ENCODE peak calls at places on chromosomes 5 and 9, in seven cellular contexts. A, I, J, S, R, O and X are unnamed samples.

GRCh38 chr5:107893642-107894041 is 222.9 kb upstream of the EFNA5 start:
- DNase-seq in A (no peak), I (peak), J (no peak), S (peak), R (no peak), O (peak), X (no peak)

GRCh38 chr5:165869066-165869465 is 2363.6 kb downstream of the MAT2B start:
- DNase-seq in A (no peak), I (no peak), J (no peak), S (peak), R (no peak), O (no peak), X (no peak)

GRCh38 chr5:5200133-5200532 is 60.0 kb downstream of the ADAMTS16 start:
- DNase-seq in A (no peak), I (no peak), J (no peak), S (no peak), R (no peak), O (no peak), X (no peak)

GRCh38 chr9:20041717-20042116 is 252.9 kb upstream of the SLC24A2 start:
- DNase-seq in A (no peak), I (no peak), J (no peak), S (no peak), R (no peak), O (no peak), X (no peak)

GRCh38 chr5:126594676-126595485 is at the start of gene ALDH7A1:
- DNase-seq in A (peak), I (peak), J (peak), S (peak), R (peak), O (peak), X (peak)

GRCh38 chr5:90783460-90784333 is 225.1 kb downstream of the ADGRV1 start:
- DNase-seq in A (peak), I (peak), J (peak), S (peak), R (peak), O (no peak), X (no peak)

GRCh38 chr9:93190133-93190525 is 6.2 kb downstream of the WNK2 start:
- DNase-seq in A (no peak), I (no peak), J (no peak), S (no peak), R (no peak), O (no peak), X (no peak)

GRCh38 chr5:151617841-151618710 is 26.9 kb upstream of the FAT2 start:
- DNase-seq in A (no peak), I (peak), J (no peak), S (no peak), R (no peak), O (no peak), X (no peak)

GRCh38 chr9:137123459-137123819 is 8.9 kb upstream of the DPP7 start:
- DNase-seq in A (no peak), I (no peak), J (no peak), S (no peak), R (no peak), O (no peak), X (no peak)

GRCh38 chr9:87867391-87867790 is 15.3 kb upstream of the SPATA31E1 start:
- DNase-seq in A (no peak), I (no peak), J (no peak), S (no peak), R (no peak), O (no peak), X (no peak)

GRCh38 chr5:39519566-39520231 is 94.9 kb upstream of the DAB2 start:
- DNase-seq in A (no peak), I (no peak), J (no peak), S (peak), R (no peak), O (no peak), X (no peak)

GRCh38 chr5:160774006-160774405 is 78.0 kb downstream of the ATP10B start:
- DNase-seq in A (no peak), I (no peak), J (no peak), S (no peak), R (no peak), O (no peak), X (no peak)

GRCh38 chr9:133585481-133586367 is 23.5 kb downstream of the FAM163B start:
- DNase-seq in A (no peak), I (no peak), J (no peak), S (no peak), R (no peak), O (no peak), X (no peak)

GRCh38 chr9:109975574-109976327 is 195.8 kb downstream of the PALM2AKAP2 start:
- DNase-seq in A (no peak), I (no peak), J (no peak), S (peak), R (no peak), O (no peak), X (no peak)

GRCh38 chr9:93224591-93224990 is 40.7 kb downstream of the WNK2 start:
- DNase-seq in A (no peak), I (peak), J (no peak), S (no peak), R (no peak), O (peak), X (peak)

GRCh38 chr9:116855881-116856662 is 169.0 kb downstream of the TRIM32 start:
- DNase-seq in A (no peak), I (no peak), J (peak), S (peak), R (no peak), O (peak), X (peak)

GRCh38 chr5:69206528-69207190 is 17.3 kb downstream of the CENPH start:
- DNase-seq in A (peak), I (peak), J (no peak), S (no peak), R (no peak), O (no peak), X (no peak)

GRCh38 chr5:172544371-172545120 is 90.2 kb upstream of the SH3PXD2B start:
- DNase-seq in A (no peak), I (no peak), J (no peak), S (no peak), R (no peak), O (no peak), X (peak)

GRCh38 chr9:70954126-70954525 is 167.3 kb downstream of the TRPM3 start:
- DNase-seq in A (no peak), I (peak), J (no peak), S (peak), R (peak), O (peak), X (peak)

GRCh38 chr9:25964239-25964638 is 286.0 kb upstream of the TUSC1 start:
- DNase-seq in A (no peak), I (peak), J (peak), S (peak), R (peak), O (peak), X (no peak)

GRCh38 chr5:145588113-145588512 is 247.0 kb downstream of the PRELID2 start:
- DNase-seq in A (no peak), I (no peak), J (no peak), S (no peak), R (no peak), O (no peak), X (no peak)

GRCh38 chr9:135170535-135170934 is 83.1 kb downstream of the OLFM1 start:
- DNase-seq in A (no peak), I (no peak), J (no peak), S (no peak), R (no peak), O (no peak), X (no peak)

GRCh38 chr9:81787747-81788632 is 98.6 kb upstream of the TLE1 start:
- DNase-seq in A (no peak), I (no peak), J (peak), S (peak), R (peak), O (peak), X (no peak)

GRCh38 chr9:23526806-23527205 is 299.2 kb downstream of the ELAVL2 start:
- DNase-seq in A (no peak), I (no peak), J (no peak), S (peak), R (no peak), O (no peak), X (no peak)

GRCh38 chr5:28014779-28015178 is 976.4 kb upstream of the CDH9 start:
- DNase-seq in A (no peak), I (peak), J (no peak), S (no peak), R (no peak), O (no peak), X (no peak)

GRCh38 chr9:135612981-135613910 is 26.1 kb downstream of the GLT6D1 start:
- DNase-seq in A (no peak), I (no peak), J (no peak), S (no peak), R (no peak), O (no peak), X (no peak)

GRCh38 chr5:112812549-112812948 is 48.5 kb upstream of the SRP19 start:
- DNase-seq in A (no peak), I (no peak), J (no peak), S (no peak), R (no peak), O (no peak), X (no peak)

GRCh38 chr5:135208555-135209494 is 174.8 kb upstream of the PITX1 start:
- DNase-seq in A (peak), I (peak), J (peak), S (peak), R (peak), O (no peak), X (peak)

DNA sequence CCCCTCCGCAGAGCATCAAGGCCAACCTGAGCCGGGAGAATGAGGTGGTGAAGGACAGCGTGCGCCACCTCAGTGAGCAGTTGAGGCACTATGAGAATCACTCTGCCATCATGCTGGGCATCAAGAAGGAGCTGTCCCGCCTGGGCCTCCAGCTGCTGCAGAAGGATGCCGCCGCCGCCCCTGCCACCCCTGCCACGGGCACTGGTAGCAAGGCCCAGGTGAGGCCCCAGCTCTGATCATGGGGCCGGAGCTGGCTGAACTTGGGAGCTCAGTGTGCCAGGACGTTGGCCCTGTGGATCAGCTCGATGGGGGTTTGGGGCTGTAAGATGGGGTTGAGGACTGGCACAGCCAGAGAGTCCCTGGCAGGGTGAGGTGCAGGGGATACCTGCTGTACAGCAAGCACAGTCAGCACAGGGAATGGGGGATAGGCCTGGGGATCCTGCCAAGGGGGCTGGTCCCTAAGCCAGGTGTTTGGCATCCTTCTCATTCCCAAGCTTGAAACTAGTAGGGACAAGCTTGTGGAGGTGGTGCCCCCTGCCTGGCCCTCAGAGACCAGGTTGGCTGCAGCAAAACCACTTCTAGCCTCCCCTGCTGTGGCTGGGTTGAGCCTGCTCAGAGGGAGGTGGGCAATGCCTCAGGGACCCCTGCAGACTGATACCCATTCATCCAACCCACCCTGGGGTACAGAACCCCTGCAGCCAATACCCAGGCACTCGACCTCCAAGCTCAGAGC is 22.5 kb downstream of the OLFML2A start:
- DNase-seq in A (no peak), I (no peak), J (no peak), S (no peak), R (no peak), O (no peak), X (no peak)
- TF ChIP-seq CTCF in A (no peak), I (no peak), J (no peak), S (no peak), R (no peak), O (no peak), X (no peak)

DNA sequence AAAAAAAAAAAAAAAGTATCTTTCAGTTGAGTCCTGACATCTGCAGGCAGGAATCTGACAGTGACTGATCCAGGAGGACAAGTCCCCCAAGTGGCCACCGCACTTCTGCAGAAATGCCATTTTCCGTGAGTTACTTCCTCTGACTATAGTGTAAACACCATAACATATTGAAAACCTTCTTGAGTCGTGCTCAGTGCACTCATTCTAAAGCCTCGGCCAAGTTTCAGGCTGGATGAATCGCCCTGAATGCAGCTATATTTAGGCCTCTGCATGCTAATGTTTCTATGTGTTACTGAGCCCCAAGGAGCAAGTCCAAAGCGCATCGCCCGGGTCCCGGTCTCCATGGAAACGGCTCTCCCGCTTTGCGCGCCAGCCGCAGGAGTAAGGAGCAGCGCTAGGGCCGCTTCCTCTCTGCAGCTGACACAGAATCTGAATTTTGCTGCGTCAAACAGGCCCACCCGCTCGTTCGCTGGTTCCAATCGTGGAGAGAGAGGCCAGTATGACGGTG is 335.4 kb downstream of the MSX2 start:
- DNase-seq in A (no peak), I (peak), J (peak), S (peak), R (no peak), O (no peak), X (no peak)
- H3K4me3 ChIP-seq in A (peak), I (no peak), J (no peak), S (no peak), R (no peak), O (no peak), X (no peak)

GRCh38 chr5:102792705-102793104 is 37.6 kb downstream of the PAM start:
- DNase-seq in A (no peak), I (no peak), J (no peak), S (no peak), R (no peak), O (no peak), X (no peak)
- TF ChIP-seq CTCF in A (no peak), I (peak), J (no peak), S (peak), R (peak), O (peak), X (peak)

DNA sequence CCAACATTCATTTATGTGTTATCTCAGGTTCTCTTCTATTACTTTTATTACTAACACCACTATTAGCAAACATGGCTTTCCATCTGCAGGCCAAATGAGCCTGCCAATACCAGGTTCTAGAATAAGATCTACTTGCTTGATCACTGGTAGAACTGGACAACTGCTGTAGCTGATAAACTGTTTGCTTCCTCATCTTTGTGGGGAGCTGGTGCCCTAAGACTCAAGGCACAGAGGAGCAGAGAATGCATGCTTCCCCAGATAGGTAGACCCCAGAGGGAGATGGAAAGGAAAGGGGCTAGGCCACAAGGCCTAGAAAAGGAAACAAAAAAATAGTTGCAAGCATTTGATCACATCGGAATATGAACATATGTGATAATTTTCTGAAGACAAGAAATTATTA is 30.7 kb upstream of the AUH start:
- DNase-seq in A (no peak), I (no peak), J (no peak), S (no peak), R (no peak), O (no peak), X (no peak)
- H3K4me3 ChIP-seq in A (no peak), I (no peak), J (no peak), S (no peak), R (no peak), O (no peak), X (no peak)